ENCODE peak calls at places on chromosomes 4 and X, in five cellular contexts. One of them, this sample, is unnamed.

GRCh38 chr4:149914521-149915115 is 99.0 kb upstream of the IQCM start:
- DNase-seq in cardiac muscle cell: peak
- DNase-seq in A549: peak
- DNase-seq in Peyer's patch: no peak
- DNase-seq in right cardiac atrium: no peak
- DNase-seq in this sample: no peak

GRCh38 chr4:170008376-170008775 is 17.8 kb downstream of the MFAP3L start:
- DNase-seq in cardiac muscle cell: no peak
- DNase-seq in A549: peak
- DNase-seq in Peyer's patch: no peak
- DNase-seq in right cardiac atrium: no peak
- DNase-seq in this sample: no peak

GRCh38 chrX:3262906-3263305 is 83.5 kb downstream of the MXRA5 start:
- DNase-seq in cardiac muscle cell: peak
- DNase-seq in A549: peak
- DNase-seq in Peyer's patch: no peak
- DNase-seq in right cardiac atrium: no peak
- DNase-seq in this sample: no peak

GRCh38 chr4:60759518-60760245 is 440.4 kb upstream of the ADGRL3 start:
- DNase-seq in cardiac muscle cell: no peak
- DNase-seq in A549: no peak
- DNase-seq in Peyer's patch: no peak
- DNase-seq in right cardiac atrium: no peak
- DNase-seq in this sample: no peak

GRCh38 chrX:43909159-43909558 is 26.9 kb upstream of the MAOB start:
- DNase-seq in cardiac muscle cell: no peak
- DNase-seq in A549: no peak
- DNase-seq in Peyer's patch: no peak
- DNase-seq in right cardiac atrium: no peak
- DNase-seq in this sample: no peak

GRCh38 chrX:41923257-41923924 is at the start of gene CASK:
- DNase-seq in cardiac muscle cell: peak
- DNase-seq in A549: peak
- DNase-seq in Peyer's patch: peak
- DNase-seq in right cardiac atrium: peak
- DNase-seq in this sample: peak

GRCh38 chr4:141099326-141099725 is 33.9 kb downstream of the RNF150 start:
- DNase-seq in cardiac muscle cell: no peak
- DNase-seq in A549: no peak
- DNase-seq in Peyer's patch: no peak
- DNase-seq in right cardiac atrium: no peak
- DNase-seq in this sample: no peak

GRCh38 chrX:19549838-19550237 is 34.5 kb upstream of the MAP3K15 start:
- DNase-seq in cardiac muscle cell: no peak
- DNase-seq in A549: no peak
- DNase-seq in Peyer's patch: no peak
- DNase-seq in right cardiac atrium: no peak
- DNase-seq in this sample: no peak

GRCh38 chr4:77465271-77465670 is 140.3 kb upstream of the CXCL13 start:
- DNase-seq in cardiac muscle cell: peak
- DNase-seq in A549: no peak
- DNase-seq in Peyer's patch: peak
- DNase-seq in right cardiac atrium: no peak
- DNase-seq in this sample: no peak

GRCh38 chrX:54492340-54492739 is 3.7 kb downstream of the FGD1 start:
- DNase-seq in cardiac muscle cell: peak
- DNase-seq in A549: no peak
- DNase-seq in Peyer's patch: no peak
- DNase-seq in right cardiac atrium: peak
- DNase-seq in this sample: no peak

DNA sequence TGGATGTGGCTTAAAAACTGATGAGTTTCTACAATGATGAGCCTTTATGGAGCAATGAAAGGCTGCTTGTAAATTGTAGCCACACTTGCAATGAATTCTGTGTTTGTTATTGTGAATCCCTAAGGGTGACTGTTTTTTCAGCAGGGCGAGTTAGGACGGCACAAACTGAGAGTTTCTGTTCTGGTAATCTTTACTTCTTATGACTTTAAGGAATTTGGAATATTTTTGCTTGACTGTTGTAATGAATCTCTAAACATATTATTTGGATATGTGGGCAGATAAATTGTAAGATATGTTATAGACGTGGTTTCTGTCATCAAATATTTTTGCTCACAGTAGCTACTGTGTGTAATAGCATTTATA is 22.2 kb downstream of the RBPJ start:
- DNase-seq in cardiac muscle cell: peak
- DNase-seq in A549: no peak
- DNase-seq in Peyer's patch: no peak
- DNase-seq in right cardiac atrium: no peak
- DNase-seq in this sample: no peak
- H3K27ac ChIP-seq in cardiac muscle cell: peak
- H3K27ac ChIP-seq in A549: no peak
- H3K27ac ChIP-seq in Peyer's patch: no peak
- H3K27ac ChIP-seq in right cardiac atrium: no peak
- H3K27ac ChIP-seq in this sample: peak

DNA sequence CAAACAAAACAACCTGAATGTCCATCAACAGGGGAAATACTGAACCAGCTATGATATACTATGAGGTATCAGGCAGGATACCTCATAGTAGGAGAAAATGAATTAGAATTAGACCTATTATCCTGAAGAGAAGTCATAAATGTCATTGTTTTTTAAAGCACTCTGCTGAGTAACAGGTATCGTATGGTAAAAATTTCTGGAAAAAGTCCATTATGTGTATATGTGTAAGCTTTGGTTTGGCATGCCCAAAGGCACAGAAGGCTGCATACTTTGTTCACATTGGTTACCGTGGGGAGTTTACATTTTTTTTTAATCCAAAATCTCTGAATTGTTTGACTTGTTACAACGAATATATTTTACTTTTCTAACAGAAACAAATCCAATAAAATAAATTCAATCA is 70.5 kb downstream of the RPS3A start:
- DNase-seq in cardiac muscle cell: peak
- DNase-seq in A549: no peak
- DNase-seq in Peyer's patch: no peak
- DNase-seq in right cardiac atrium: no peak
- DNase-seq in this sample: no peak
- H3K27ac ChIP-seq in cardiac muscle cell: no peak
- H3K27ac ChIP-seq in A549: no peak
- H3K27ac ChIP-seq in Peyer's patch: no peak
- H3K27ac ChIP-seq in right cardiac atrium: no peak
- H3K27ac ChIP-seq in this sample: peak

DNA sequence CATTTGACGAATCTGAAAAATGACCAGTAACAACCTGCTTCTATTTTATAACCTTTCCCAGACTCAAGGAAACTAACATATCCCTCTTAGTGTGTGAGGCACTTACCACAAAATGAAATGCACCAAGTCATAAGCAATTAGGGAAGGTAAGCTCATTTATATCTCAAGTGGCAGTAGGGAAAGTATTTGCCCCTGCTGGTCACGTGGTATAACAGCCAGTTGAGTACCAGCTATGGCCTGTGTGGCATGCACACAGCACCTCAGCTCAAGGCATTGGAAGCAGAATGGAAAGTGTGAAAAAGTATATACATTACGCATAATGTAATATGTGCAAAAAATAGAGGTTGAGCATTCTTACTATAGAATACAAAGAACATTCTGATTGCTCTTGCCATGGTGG is 178.3 kb upstream of the GYPA start:
- DNase-seq in cardiac muscle cell: no peak
- DNase-seq in A549: no peak
- DNase-seq in Peyer's patch: no peak
- DNase-seq in right cardiac atrium: no peak
- DNase-seq in this sample: no peak
- H3K27ac ChIP-seq in cardiac muscle cell: no peak
- H3K27ac ChIP-seq in A549: no peak
- H3K27ac ChIP-seq in Peyer's patch: no peak
- H3K27ac ChIP-seq in right cardiac atrium: no peak
- H3K27ac ChIP-seq in this sample: no peak

DNA sequence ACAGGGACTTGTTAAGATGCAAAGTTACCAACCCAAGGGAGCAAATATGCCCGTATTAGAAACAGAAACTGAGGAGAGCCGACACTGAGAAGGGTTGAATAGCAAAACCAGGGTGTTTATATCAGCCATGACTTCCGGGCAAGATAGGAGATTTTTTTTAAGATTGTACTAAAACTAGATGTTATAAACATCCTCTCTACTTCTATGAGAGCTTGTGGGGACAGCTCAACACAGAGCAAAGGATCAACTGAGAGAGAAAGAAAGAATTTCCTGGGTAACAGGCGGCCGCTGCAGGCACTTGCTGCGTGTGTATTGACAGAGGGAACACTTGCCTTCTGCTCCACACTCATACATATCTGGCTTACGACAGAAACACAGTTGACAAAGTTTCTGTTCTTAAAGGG is 49.1 kb upstream of the FBXW7 start:
- DNase-seq in cardiac muscle cell: no peak
- DNase-seq in A549: no peak
- DNase-seq in Peyer's patch: no peak
- DNase-seq in right cardiac atrium: no peak
- DNase-seq in this sample: no peak
- H3K27ac ChIP-seq in cardiac muscle cell: no peak
- H3K27ac ChIP-seq in A549: no peak
- H3K27ac ChIP-seq in Peyer's patch: peak
- H3K27ac ChIP-seq in right cardiac atrium: no peak
- H3K27ac ChIP-seq in this sample: no peak

DNA sequence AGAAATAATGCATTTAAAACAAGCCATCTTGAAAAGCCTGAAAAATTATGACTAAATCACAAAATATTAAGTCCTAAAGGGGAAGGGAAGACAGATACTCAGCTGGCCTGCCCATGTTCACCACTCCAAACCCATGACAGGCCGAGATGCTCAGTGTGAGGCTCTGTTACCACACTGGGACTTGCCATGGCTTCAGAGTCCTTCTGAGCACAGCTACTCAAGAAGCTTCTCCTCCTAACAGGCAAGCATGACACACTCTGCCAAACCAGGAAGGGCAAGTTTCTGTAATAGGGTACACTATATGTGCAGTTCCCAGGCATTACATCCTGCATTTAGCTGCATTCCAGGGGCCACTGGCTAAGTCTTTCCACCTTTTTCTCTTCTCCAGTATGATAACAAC is 34.0 kb upstream of the CYBB start:
- DNase-seq in cardiac muscle cell: no peak
- DNase-seq in A549: no peak
- DNase-seq in Peyer's patch: no peak
- DNase-seq in right cardiac atrium: peak
- DNase-seq in this sample: no peak
- H3K27ac ChIP-seq in cardiac muscle cell: no peak
- H3K27ac ChIP-seq in A549: no peak
- H3K27ac ChIP-seq in Peyer's patch: no peak
- H3K27ac ChIP-seq in right cardiac atrium: no peak
- H3K27ac ChIP-seq in this sample: no peak

DNA sequence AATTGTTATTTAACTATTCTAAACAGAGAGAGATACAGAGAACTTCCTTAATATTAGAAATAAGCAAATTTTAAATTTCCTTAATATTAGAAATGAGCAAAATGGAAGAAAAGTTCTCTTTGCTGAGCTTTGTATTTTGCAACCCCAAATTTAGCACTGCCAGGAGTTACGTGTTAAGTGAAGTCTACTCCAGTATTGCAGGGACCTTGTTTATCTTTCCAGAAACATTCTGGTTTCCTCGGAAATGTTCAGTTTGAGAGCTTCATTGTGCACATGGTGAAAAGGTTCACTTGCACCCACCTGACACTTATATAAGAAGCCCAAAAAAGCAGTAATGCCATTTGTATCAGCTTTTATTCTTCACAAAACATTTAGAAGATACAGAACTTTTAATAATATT is 6.2 kb upstream of the CXorf38 start:
- DNase-seq in cardiac muscle cell: no peak
- DNase-seq in A549: no peak
- DNase-seq in Peyer's patch: no peak
- DNase-seq in right cardiac atrium: no peak
- DNase-seq in this sample: no peak
- H3K27ac ChIP-seq in cardiac muscle cell: no peak
- H3K27ac ChIP-seq in A549: no peak
- H3K27ac ChIP-seq in Peyer's patch: no peak
- H3K27ac ChIP-seq in right cardiac atrium: no peak
- H3K27ac ChIP-seq in this sample: no peak

DNA sequence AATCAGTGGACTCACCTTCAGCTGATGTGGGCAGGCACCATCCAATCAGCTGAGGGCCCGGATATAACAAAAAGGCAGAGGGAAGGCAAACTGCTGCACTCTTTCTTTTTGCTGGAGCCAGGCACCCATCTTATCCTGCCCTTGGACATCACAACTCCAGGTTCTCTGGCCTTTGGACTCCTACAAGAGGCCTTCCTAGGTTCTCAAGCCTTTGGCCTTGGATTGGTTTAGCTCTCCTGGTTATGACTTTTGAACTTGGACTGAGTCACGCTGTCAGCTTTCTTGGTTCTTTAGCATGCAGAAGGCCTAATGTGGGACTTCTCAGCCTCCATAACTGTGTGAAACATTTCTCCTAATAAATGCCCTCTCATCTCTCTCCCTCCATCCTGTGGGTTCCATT is 23.0 kb upstream of the N4BP2 start:
- DNase-seq in cardiac muscle cell: no peak
- DNase-seq in A549: no peak
- DNase-seq in Peyer's patch: no peak
- DNase-seq in right cardiac atrium: no peak
- DNase-seq in this sample: no peak
- H3K27ac ChIP-seq in cardiac muscle cell: no peak
- H3K27ac ChIP-seq in A549: no peak
- H3K27ac ChIP-seq in Peyer's patch: no peak
- H3K27ac ChIP-seq in right cardiac atrium: no peak
- H3K27ac ChIP-seq in this sample: no peak